ENCODE peak calls at places on chromosomes 13 and 19, in five cellular contexts. M is fibroblast of pulmonary artery; Z is head of caudate nucleus; B is MCF 10A; W is stimulated activated CD8-positive, alpha-beta memory T cell treated with anti-CD3 and anti-CD28 coated beads, Interleukin-12 subunit alpha, Interleukin-12 subunit beta, amount 100 ng/mL, for 4 hours. A is an unnamed sample.

GRCh38 chr19:33621811-33622504 is at the start of gene CHST8:
- DNase-seq in M (peak), Z (peak), B (no peak), W (no peak), A (peak)

GRCh38 chr19:23716792-23717191 is 29.8 kb upstream of the ZNF675 start:
- DNase-seq in M (no peak), Z (no peak), B (no peak), W (no peak), A (no peak)

GRCh38 chr19:52691215-52691610 is 43.6 kb downstream of the ZNF611 start:
- DNase-seq in M (no peak), Z (no peak), B (no peak), W (no peak), A (no peak)

GRCh38 chr19:50728084-50728737 is 5.0 kb downstream of the CLEC11A start:
- DNase-seq in M (peak), Z (peak), B (no peak), W (peak), A (peak)

GRCh38 chr13:113117335-113117872 is 5.2 kb upstream of the F10 start:
- DNase-seq in M (peak), Z (peak), B (no peak), W (no peak), A (no peak)

GRCh38 chr13:62512194-62513141 is 1096.8 kb upstream of the PCDH20 start:
- DNase-seq in M (peak), Z (peak), B (peak), W (no peak), A (peak)

GRCh38 chr13:98988277-98988676 is 10.4 kb upstream of the DOCK9 start:
- DNase-seq in M (no peak), Z (no peak), B (no peak), W (no peak), A (no peak)

GRCh38 chr13:80363890-80364503 is 23.1 kb upstream of the SPRY2 start:
- DNase-seq in M (peak), Z (no peak), B (peak), W (no peak), A (peak)

GRCh38 chr19:7924651-7925170 is 1.2 kb downstream of the CTXN1 start:
- DNase-seq in M (no peak), Z (no peak), B (no peak), W (no peak), A (no peak)

GRCh38 chr19:49530708-49531107 is 2.9 kb downstream of the RCN3 start:
- DNase-seq in M (no peak), Z (no peak), B (no peak), W (no peak), A (no peak)

GRCh38 chr13:19052931-19053330 is 128.7 kb downstream of the TUBA3C start:
- DNase-seq in M (no peak), Z (no peak), B (no peak), W (no peak), A (no peak)

GRCh38 chr19:36236946-36237310 is 22.0 kb downstream of the ZNF146 start:
- DNase-seq in M (no peak), Z (no peak), B (no peak), W (no peak), A (no peak)

GRCh38 chr13:89920461-89920860 is 1427.0 kb upstream of the MIR17HG start:
- DNase-seq in M (no peak), Z (no peak), B (no peak), W (no peak), A (no peak)

GRCh38 chr13:38045278-38046048 is 175.9 kb upstream of the TRPC4 start:
- DNase-seq in M (peak), Z (no peak), B (peak), W (no peak), A (peak)

GRCh38 chr19:42816901-42817300 is 51.4 kb upstream of the PSG8 start:
- DNase-seq in M (no peak), Z (no peak), B (no peak), W (no peak), A (no peak)

GRCh38 chr13:74871671-74872070 is 610.3 kb downstream of the TBC1D4 start:
- DNase-seq in M (no peak), Z (no peak), B (no peak), W (no peak), A (no peak)

GRCh38 chr13:110403721-110404120 is 96.6 kb downstream of the COL4A2 start:
- DNase-seq in M (no peak), Z (no peak), B (no peak), W (no peak), A (no peak)

GRCh38 chr13:83450586-83450985 is 431.7 kb downstream of the SLITRK1 start:
- DNase-seq in M (peak), Z (no peak), B (peak), W (no peak), A (no peak)

GRCh38 chr19:56683119-56683518 is 11.6 kb upstream of the ZNF835 start:
- DNase-seq in M (no peak), Z (no peak), B (no peak), W (no peak), A (no peak)

GRCh38 chr13:109764474-109765292 is 21.7 kb downstream of the IRS2 start:
- DNase-seq in M (no peak), Z (no peak), B (peak), W (no peak), A (peak)

A was measured in cerebellar cortex.